ENCODE peak calls at places on chromosome 5, in six cellular contexts. L is psoas muscle; I is left ventricle myocardium inferior; T is aorta; C is CD8-positive, alpha-beta memory T cell; A is naive thymus-derived CD4-positive, alpha-beta T cell. Q is an unnamed sample. For H3K9me3, the result is how much of the 10 kb centered on the place peaks cover.

GRCh38 chr5:170292509-170292908 is 5.1 kb downstream of the LCP2 start:
- DNase-seq in I (no peak), C (no peak), A (no peak), T (no peak), L (no peak), Q (no peak)

GRCh38 chr5:54295658-54296276 is 14.6 kb downstream of the ARL15 start:
- DNase-seq in C (no peak), I (peak), L (no peak), T (no peak), A (no peak), Q (no peak)

GRCh38 chr5:157823655-157824054 is 35.3 kb downstream of the CLINT1 start:
- DNase-seq in L (no peak), I (no peak), A (no peak), T (no peak), C (no peak), Q (no peak)

GRCh38 chr5:159903134-159903533 is 13.1 kb upstream of the ADRA1B start:
- DNase-seq in L (no peak), C (no peak), T (no peak), I (no peak), A (no peak), Q (no peak)

GRCh38 chr5:43033845-43034590 is 6.1 kb downstream of the ANXA2R start:
- DNase-seq in T (no peak), A (no peak), C (no peak), I (no peak), L (no peak), Q (no peak)

GRCh38 chr5:180153991-180154390 is 55.0 kb downstream of the RASGEF1C start:
- DNase-seq in T (no peak), I (no peak), L (no peak), A (no peak), C (no peak), Q (no peak)

GRCh38 chr5:167993771-167994170 is 297.7 kb upstream of the WWC1 start:
- DNase-seq in L (no peak), A (no peak), T (no peak), C (no peak), I (no peak), Q (no peak)

GRCh38 chr5:10595678-10596309 is 31.9 kb downstream of the ANKRD33B start:
- DNase-seq in T (no peak), L (no peak), I (no peak), C (no peak), A (no peak), Q (no peak)

GRCh38 chr5:109354761-109355160 is 55.0 kb downstream of the PJA2 start:
- DNase-seq in A (no peak), L (peak), C (no peak), T (peak), I (no peak), Q (no peak)

GRCh38 chr5:172534229-172535169 is 80.2 kb upstream of the SH3PXD2B start:
- DNase-seq in I (no peak), L (no peak), A (no peak), T (no peak), C (no peak), Q (no peak)

GRCh38 chr5:158714049-158714448 is 385.7 kb downstream of the EBF1 start:
- DNase-seq in A (no peak), T (no peak), L (no peak), C (no peak), I (no peak), Q (no peak)

GRCh38 chr5:32147236-32147635 is 26.9 kb downstream of the GOLPH3 start:
- DNase-seq in T (no peak), L (no peak), I (no peak), C (no peak), A (no peak), Q (no peak)

GRCh38 chr5:39197556-39197955 is 21.8 kb downstream of the FYB1 start:
- DNase-seq in L (no peak), A (no peak), I (no peak), C (peak), T (no peak), Q (no peak)

DNA sequence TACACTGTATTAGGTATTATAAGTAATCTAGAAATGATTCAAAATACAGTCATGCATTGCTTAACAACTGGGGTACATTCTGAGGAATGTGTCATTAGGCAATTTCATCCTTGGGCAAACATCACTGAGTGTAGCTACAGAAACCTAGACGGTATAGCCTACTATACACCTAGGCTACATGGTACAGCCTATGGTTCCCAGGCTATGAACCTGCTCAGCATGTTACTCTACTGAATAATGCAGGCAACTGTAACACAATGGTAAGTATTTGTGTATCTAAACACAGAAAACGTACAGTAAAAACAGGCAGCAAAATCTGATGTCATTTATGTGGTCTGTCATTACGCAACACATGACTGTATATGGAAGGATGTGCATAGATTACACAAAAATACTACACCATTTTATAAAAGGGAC is 96.8 kb downstream of the RAPGEF6 start:
- DNase-seq in L (no peak), A (no peak), C (no peak), T (no peak), I (no peak), Q (no peak)
- H3K27ac ChIP-seq in L (no peak), A (peak), C (no peak), T (no peak), I (no peak), Q (no peak)

GRCh38 chr5:68725905-68726683 is 367.7 kb upstream of the SLC30A5 start:
- DNase-seq in T (no peak), C (no peak), L (no peak), I (no peak), A (no peak), Q (no peak)
- H3K9me3 ChIP-seq in T (under half), C (under half), L (under half), I (under half), A (under half), Q (under half)

DNA sequence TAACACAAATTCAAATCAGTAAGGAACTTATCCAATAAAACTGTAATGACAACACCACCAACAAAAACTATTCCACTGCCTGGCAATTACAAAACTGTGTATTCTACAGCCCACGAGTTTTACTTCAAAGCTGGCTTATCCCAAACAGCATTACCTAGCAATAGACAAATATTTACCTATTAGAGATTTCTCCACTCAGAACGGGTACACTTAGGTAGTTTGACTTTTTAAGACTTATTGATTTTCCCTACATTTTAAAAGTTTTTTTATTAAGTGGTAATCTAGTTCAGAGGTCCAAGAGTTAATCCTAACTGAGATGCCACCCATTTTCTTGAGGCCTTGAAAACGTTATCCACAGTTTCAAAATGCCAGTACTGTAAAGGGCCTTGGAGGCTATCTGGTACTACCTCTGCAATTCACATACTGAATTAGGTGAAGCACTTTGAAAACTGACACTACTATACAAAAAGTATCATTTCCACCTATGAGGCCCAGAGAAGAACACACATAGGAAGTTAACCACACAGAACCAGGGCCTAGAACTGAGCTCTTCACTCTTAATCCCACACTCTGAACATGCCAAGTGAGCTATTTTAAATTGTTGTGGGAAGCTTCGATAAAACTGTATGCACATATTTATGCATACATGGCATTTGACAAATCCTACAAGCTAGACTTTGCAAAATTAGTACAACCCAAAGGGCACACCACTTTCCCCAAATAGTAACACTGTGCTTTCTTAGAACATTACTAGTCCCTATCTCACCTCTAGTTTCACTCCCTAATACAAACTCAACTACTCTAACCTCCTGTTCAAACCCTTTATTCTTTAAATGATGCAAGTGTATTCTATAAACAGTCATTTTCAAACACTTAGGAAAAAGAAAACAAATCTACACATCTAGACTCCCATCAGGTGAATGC is 2.1 kb downstream of the NADK2 start:
- DNase-seq in I (no peak), L (no peak), C (no peak), T (no peak), A (no peak), Q (no peak)
- H3K27ac ChIP-seq in I (peak), L (peak), C (peak), T (no peak), A (peak), Q (no peak)

DNA sequence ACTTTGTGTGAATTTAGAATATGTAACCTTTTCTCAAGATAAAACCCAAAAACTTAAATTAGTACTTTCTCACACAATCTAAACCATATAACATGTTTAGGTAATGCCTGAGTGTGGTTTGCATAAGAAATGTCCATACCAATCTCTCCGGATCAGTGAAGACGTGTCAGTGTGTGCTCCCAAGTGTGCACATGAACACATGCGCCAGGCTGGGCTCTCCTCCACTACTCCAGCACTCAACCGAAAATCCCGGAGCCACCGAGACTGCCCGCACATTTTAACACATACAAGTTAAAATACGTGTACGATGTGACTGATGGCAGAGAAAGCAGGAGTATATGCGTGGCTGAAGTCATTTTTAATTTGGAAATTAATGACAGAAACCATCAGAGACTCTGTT is 658.4 kb downstream of the EFNA5 start:
- DNase-seq in L (no peak), A (no peak), T (no peak), I (no peak), C (no peak), Q (no peak)
- H3K9me3 ChIP-seq in L (under half), A (under half), T (under half), I (under half), C (under half), Q (under half)

GRCh38 chr5:135825373-135826220 is 8.9 kb upstream of the SLC25A48 start:
- DNase-seq in L (no peak), A (no peak), T (no peak), C (no peak), I (no peak), Q (no peak)
- H3K27ac ChIP-seq in L (no peak), A (no peak), T (no peak), C (no peak), I (no peak), Q (no peak)

GRCh38 chr5:179089502-179089901 is 29.3 kb downstream of the ZNF354C start:
- DNase-seq in I (no peak), C (no peak), T (no peak), A (no peak), L (no peak), Q (no peak)
- H3K9me3 ChIP-seq in I (half or more), C (under half), T (under half), A (half or more), L (half or more), Q (under half)

GRCh38 chr5:83029912-83030311 is 47.3 kb downstream of the TMEM167A start:
- DNase-seq in L (no peak), I (no peak), A (no peak), C (no peak), T (no peak), Q (no peak)

GRCh38 chr5:83022334-83022733 is 54.9 kb downstream of the TMEM167A start:
- DNase-seq in I (no peak), T (no peak), C (no peak), A (no peak), L (no peak), Q (no peak)

GRCh38 chr5:83025690-83026472 is 51.3 kb downstream of the TMEM167A start:
- DNase-seq in A (no peak), T (no peak), L (no peak), I (no peak), C (no peak), Q (no peak)

GRCh38 chr5:83026930-83027687 is 50.1 kb downstream of the TMEM167A start:
- DNase-seq in C (no peak), I (no peak), L (no peak), T (no peak), A (no peak), Q (peak)

DNA sequence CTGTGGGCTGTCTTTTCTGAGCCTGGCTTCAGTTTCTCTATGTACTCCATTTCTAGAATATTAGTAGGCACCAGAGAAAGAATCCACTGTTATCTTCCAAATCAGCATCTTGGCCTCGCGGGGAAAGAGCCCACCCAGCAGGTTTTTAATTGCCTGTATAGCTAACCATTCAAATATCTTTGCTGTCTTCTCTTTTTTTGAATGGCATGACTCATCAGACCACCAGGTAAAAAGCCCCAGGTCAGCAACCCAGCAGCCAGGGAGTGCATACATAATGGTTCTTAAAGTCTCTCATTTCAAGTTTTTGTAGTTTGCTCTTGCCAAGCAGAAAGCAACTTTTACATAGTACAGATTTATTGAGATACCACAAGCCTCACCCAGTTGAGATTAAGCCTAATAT is 50.7 kb downstream of the TMEM167A start:
- DNase-seq in L (no peak), I (no peak), A (no peak), T (no peak), C (no peak), Q (no peak)
- H3K27ac ChIP-seq in L (no peak), I (no peak), A (no peak), T (no peak), C (no peak), Q (no peak)

DNA sequence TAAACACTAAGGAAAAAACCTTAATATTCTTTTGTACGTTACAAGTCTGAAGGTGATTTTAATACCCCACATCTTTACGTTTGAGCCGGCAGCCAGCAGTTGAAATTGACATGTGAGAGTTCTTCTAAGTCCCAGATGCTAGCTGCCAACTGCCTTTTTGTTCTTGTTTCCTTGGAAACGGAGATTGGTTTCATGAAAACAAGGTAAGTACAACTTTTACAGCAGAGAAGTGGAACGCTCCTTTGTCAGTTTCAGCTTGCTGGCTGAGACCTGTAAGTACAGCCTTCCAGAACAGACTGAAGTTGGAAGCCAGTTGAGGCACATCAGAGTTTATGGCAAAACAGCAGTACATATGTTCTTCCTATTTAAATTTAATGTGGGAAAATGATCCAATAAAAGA is 1018.4 kb upstream of the ARRDC3 start:
- DNase-seq in A (no peak), C (no peak), I (no peak), T (no peak), L (no peak), Q (peak)
- H3K9me3 ChIP-seq in A (under half), C (under half), I (under half), T (under half), L (under half), Q (under half)

GRCh38 chr5:65142511-65143011 is 339.2 kb downstream of the ADAMTS6 start:
- DNase-seq in T (no peak), C (no peak), A (no peak), I (no peak), L (no peak), Q (peak)
- H3K27ac ChIP-seq in T (no peak), C (no peak), A (no peak), I (no peak), L (no peak), Q (peak)

DNA sequence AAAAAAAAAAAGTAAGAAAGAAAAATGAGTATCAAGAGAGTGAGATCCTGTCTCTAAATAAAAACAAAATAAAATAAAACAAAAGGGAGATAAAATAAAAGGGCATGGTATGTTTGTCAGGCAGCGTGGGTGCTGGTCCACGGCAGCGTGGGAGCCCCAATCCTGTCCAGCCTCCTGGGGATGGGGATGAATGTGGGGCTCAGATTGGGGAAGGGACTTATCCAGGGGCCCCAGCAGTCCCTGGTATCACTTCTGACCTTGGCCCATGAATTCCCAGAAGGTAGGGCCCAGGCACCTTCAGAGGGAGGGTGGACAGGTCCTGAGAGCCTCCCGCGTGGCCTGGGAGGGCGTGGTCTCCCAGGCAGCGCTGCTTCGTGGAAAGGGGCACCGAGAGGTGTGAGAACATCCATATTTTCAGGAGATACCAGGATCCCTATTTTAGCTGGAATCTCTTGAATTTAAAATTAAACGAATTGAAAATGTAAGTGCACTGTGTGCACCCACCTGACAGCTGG is 71.2 kb downstream of the ZNF354C start:
- DNase-seq in I (no peak), L (no peak), C (no peak), T (no peak), A (no peak), Q (no peak)
- H3K9me3 ChIP-seq in I (under half), L (under half), C (under half), T (under half), A (under half), Q (under half)